ENCODE peak calls at places on chromosomes 11 and 22, in nine cellular contexts. X, Q, U, M, H, W, A, L and R are unnamed samples.

GRCh38 chr11:69186316-69187266 is 30.9 kb downstream of the SMIM38 start:
- DNase-seq in A (no peak), W (no peak), H (no peak), U (no peak), X (no peak), M (no peak), Q (no peak), L (no peak), R (no peak)

GRCh38 chr11:47412152-47412746 is 3.9 kb downstream of the SLC39A13 start:
- DNase-seq in X (no peak), H (peak; percentile 42), Q (peak; percentile 75), A (no peak), U (peak; percentile 51), W (no peak), M (peak; percentile 75), L (no peak), R (no peak)

GRCh38 chr22:20025401-20026203 is 4.7 kb downstream of the TANGO2 start:
- DNase-seq in M (no peak), H (no peak), A (no peak), U (no peak), W (no peak), X (no peak), Q (no peak), L (peak; percentile 50), R (no peak)

GRCh38 chr11:45754746-45755145 is 50.2 kb upstream of the SLC35C1 start:
- DNase-seq in L (no peak), A (no peak), M (no peak), H (no peak), U (no peak), W (no peak), Q (no peak), X (no peak), R (no peak)

GRCh38 chr22:28030442-28030841 is 111.4 kb upstream of the PITPNB start:
- DNase-seq in L (peak; percentile 50), Q (no peak), W (no peak), M (no peak), A (no peak), U (no peak), X (no peak), H (no peak), R (no peak)

GRCh38 chr11:94793822-94794221 is 25.7 kb downstream of the AMOTL1 start:
- DNase-seq in Q (no peak), H (no peak), L (no peak), U (peak; percentile 58), M (peak; percentile 56), X (no peak), A (no peak), W (no peak), R (no peak)

GRCh38 chr11:12042215-12042676 is 33.8 kb upstream of the DKK3 start:
- DNase-seq in M (peak; percentile 95), A (no peak), H (no peak), X (no peak), U (peak; percentile 94), W (no peak), L (no peak), Q (no peak), R (no peak)

GRCh38 chr11:130881475-130882137 is 34.7 kb downstream of the SNX19 start:
- DNase-seq in M (no peak), H (no peak), L (no peak), U (no peak), X (no peak), A (no peak), Q (no peak), W (no peak), R (no peak)

GRCh38 chr22:19805821-19806212 is 45.2 kb downstream of the TBX1 start:
- DNase-seq in L (no peak), X (no peak), U (peak; percentile 62), M (no peak), A (no peak), W (no peak), Q (no peak), H (no peak), R (no peak)

GRCh38 chr11:72828081-72828567 is 13.9 kb downstream of the ATG16L2 start:
- DNase-seq in W (no peak), U (peak; percentile 1), A (no peak), X (peak; percentile 19), L (no peak), Q (no peak), M (peak; percentile 29), H (no peak), R (no peak)

GRCh38 chr11:15927866-15928217 is 428.5 kb downstream of the SOX6 start:
- DNase-seq in X (no peak), M (no peak), L (no peak), W (no peak), U (no peak), Q (no peak), A (no peak), H (no peak), R (no peak)

DNA sequence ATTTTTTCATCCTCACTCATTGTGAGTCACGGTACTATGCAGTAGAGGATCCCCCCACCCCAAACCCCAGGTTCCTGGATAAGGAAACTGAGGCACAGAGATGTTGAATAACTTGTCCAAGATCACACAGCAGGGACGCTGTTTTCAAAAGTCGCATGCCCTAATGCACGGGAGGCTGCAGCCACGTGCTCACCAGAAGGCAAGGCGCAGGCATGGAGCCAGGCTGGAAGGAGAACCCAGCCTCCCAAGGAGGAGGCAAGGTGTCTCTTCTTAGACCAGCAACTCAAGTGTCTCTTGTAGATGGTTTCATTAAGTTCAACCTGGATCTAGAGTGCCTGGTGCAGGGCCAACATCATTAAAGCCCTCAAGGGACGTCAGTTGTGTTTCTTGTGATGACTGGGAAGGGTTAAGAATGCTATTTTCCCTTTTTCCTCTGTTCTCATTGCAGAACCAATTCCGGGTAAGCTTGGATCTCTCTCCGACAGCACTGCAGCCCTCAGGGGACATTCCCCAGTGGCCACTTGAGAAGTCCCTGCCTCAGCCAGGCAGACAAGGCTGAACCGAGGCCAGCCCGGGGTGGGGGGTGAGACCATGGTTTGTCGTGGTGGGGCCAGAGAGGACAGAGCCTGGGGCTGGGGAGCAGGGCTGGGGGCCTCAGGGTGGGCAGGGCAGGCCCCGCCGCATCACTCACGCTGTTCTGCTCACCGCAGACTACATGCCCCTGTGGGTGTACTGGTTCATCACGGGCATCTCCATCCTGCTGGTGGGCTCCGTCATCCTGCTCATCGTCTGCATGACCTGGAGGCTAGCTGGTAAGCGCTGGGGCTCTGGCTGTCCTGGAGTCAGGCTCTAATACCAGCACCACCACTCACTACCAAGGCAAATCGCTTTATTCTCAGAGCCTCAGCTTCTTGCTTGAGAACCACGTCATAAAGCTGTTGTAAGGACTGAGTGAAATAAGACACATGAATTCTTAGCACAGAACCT is 15.7 kb downstream of the TMEM121B start:
- DNase-seq in H (no peak), X (no peak), W (no peak), U (no peak), L (peak; percentile 61), M (no peak), A (no peak), Q (no peak), R (no peak)
- H3K27ac ChIP-seq in H (no peak overlapping the region), X (no peak overlapping the region), W (no peak overlapping the region), U (no peak overlapping the region), L (peak overlapping the region; percentile 66), M (no peak overlapping the region), A (no peak overlapping the region), Q (no peak overlapping the region), R (no peak overlapping the region)

GRCh38 chr11:88175707-88176066 is 444 bp upstream of the RAB38 start:
- DNase-seq in U (no peak), M (peak; percentile 22), L (no peak), Q (no peak), W (no peak), X (no peak), A (no peak), H (no peak), R (no peak)

GRCh38 chr11:88178211-88178610 is 3.0 kb upstream of the RAB38 start:
- DNase-seq in W (no peak), A (no peak), U (no peak), X (no peak), Q (no peak), L (no peak), H (no peak), M (peak; percentile 58), R (no peak)

GRCh38 chr11:88171982-88172381 is 3.3 kb downstream of the RAB38 start:
- DNase-seq in H (no peak), L (no peak), X (no peak), M (no peak), A (no peak), Q (no peak), U (no peak), W (no peak), R (no peak)

GRCh38 chr11:88174627-88175003 is 628 bp downstream of the RAB38 start:
- DNase-seq in M (peak; percentile 92), L (peak; percentile 89), H (peak; percentile 10), U (peak; percentile 11), A (peak; percentile 29), X (peak; percentile 50), W (no peak), Q (peak; percentile 8), R (no peak)

DNA sequence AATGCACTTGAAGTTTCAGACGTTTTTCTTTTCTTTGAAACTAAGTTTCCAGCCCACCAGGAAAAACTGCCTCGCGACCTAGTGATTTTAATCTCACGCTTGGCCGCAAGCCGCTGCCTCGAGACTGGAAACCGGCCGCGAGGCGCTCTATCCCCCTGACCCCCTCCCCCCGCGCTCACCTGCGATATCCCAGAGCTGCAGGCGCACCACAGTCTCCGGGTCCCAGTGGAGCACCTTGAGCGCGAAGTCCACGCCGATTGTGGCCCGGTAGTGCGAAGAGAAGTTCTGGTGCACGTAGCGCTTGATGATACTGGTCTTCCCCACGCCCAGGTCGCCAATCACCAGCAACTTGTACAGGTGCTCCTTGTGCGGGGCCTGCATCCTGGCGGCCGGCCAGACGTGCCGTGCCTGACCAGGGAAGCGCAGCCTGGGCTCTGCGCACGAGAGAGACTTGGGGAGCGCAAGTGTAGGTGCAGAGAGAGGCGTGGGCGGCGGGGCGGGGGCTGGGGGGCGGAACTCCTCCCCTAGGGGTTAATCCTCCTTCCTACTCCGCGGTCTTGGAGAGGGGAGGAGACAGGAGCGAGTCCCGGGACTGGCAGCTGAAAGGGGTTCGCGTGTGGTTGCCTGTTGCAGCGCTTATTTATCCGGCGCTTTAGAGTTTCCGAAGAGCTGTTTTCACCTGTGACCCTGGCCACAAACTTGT is at the start of gene RAB38:
- DNase-seq in Q (no peak), X (peak; percentile 18), U (no peak), A (peak; percentile 41), W (no peak), M (peak; percentile 41), H (no peak), L (no peak), R (no peak)
- H3K27ac ChIP-seq in Q (peak within 1 kb of the TSS; percentile 19), X (no peak within 1 kb of the TSS), U (no peak within 1 kb of the TSS), A (no peak within 1 kb of the TSS), W (no peak within 1 kb of the TSS), M (peak within 1 kb of the TSS; percentile 23), H (no peak within 1 kb of the TSS), L (peak within 1 kb of the TSS; percentile 80), R (no peak within 1 kb of the TSS)

DNA sequence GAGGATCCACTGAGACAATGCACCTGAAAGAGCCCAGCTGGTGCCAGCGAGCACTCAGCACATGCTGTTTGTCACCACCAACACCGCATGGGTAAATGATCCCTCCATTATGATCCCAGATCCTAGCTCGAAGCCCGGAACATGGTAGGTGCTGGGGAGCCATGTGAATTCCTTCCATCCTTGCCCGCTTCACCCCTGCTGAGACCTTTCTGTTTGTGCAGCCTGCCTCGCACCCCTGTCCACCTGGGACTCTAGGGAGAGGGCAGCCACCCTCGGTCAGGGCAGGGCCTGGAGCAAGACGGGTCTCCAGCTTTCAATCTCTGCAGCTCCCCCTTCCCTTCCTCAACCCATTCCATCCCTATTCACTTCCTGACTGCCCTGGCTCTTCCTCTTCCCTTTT is 116.2 kb upstream of the ALX4 start:
- DNase-seq in A (no peak), M (no peak), L (peak; percentile 28), U (no peak), H (no peak), W (no peak), X (no peak), Q (no peak), R (no peak)
- H3K27ac ChIP-seq in A (peak overlapping the region; percentile 42), M (no peak overlapping the region), L (no peak overlapping the region), U (no peak overlapping the region), H (no peak overlapping the region), W (no peak overlapping the region), X (no peak overlapping the region), Q (no peak overlapping the region), R (no peak overlapping the region)

GRCh38 chr11:23653071-23653675 is 792.9 kb upstream of the CCDC179 start:
- DNase-seq in W (no peak), A (no peak), M (no peak), L (no peak), H (no peak), U (no peak), X (no peak), Q (no peak), R (no peak)
- H3K27ac ChIP-seq in W (no peak overlapping the region), A (no peak overlapping the region), M (no peak overlapping the region), L (no peak overlapping the region), H (no peak overlapping the region), U (no peak overlapping the region), X (no peak overlapping the region), Q (no peak overlapping the region), R (no peak overlapping the region)